ENCODE peak calls at places on chromosomes 12 and 14, in six cellular contexts. J, E, H, U, R and F are unnamed samples.

GRCh38 chr14:90396342-90397339 is at the start of gene CALM1:
- DNase-seq in J (peak), E (peak), H (peak), U (peak), R (peak), F (peak)

GRCh38 chr14:22264759-22265158 is 324.3 kb downstream of the DAD1 start:
- DNase-seq in J (no peak), E (no peak), H (no peak), U (no peak), R (no peak), F (no peak)

GRCh38 chr12:89752331-89752730 is 43.7 kb upstream of the ATP2B1 start:
- DNase-seq in J (no peak), E (no peak), H (no peak), U (no peak), R (no peak), F (no peak)

GRCh38 chr14:43532825-43533416 is 974.2 kb downstream of the FSCB start:
- DNase-seq in J (no peak), E (no peak), H (no peak), U (no peak), R (no peak), F (no peak)

GRCh38 chr12:121958521-121959240 is 40.3 kb downstream of the CFAP251 start:
- DNase-seq in J (no peak), E (no peak), H (no peak), U (no peak), R (no peak), F (no peak)

GRCh38 chr12:6963016-6963731 is 7.3 kb downstream of the PHB2 start:
- DNase-seq in J (no peak), E (no peak), H (no peak), U (no peak), R (no peak), F (no peak)

GRCh38 chr12:27334052-27334720 is 1.6 kb downstream of the BMAL2 start:
- DNase-seq in J (no peak), E (peak), H (no peak), U (no peak), R (no peak), F (no peak)

GRCh38 chr12:132117558-132117875 is 26.6 kb downstream of the DDX51 start:
- DNase-seq in J (peak), E (peak), H (no peak), U (no peak), R (peak), F (no peak)

GRCh38 chr12:98373019-98373554 is 142.3 kb upstream of the TMPO start:
- DNase-seq in J (peak), E (peak), H (no peak), U (peak), R (peak), F (peak)

GRCh38 chr12:131946757-131947156 is 3.0 kb upstream of the EP400 start:
- DNase-seq in J (no peak), E (no peak), H (no peak), U (no peak), R (no peak), F (no peak)

GRCh38 chr14:75968461-75968860 is 13.3 kb downstream of the TGFB3 start:
- DNase-seq in J (no peak), E (no peak), H (no peak), U (no peak), R (no peak), F (no peak)

GRCh38 chr12:47891356-47891755 is 13.4 kb downstream of the VDR start:
- DNase-seq in J (no peak), E (no peak), H (no peak), U (no peak), R (no peak), F (no peak)

GRCh38 chr12:109393437-109394345 is 46.0 kb downstream of the MYO1H start:
- DNase-seq in J (peak), E (peak), H (no peak), U (peak), R (peak), F (peak)

GRCh38 chr14:39102265-39102968 is 618 bp downstream of the SEC23A start:
- DNase-seq in J (peak), E (peak), H (no peak), U (peak), R (no peak), F (peak)

GRCh38 chr12:10362325-10362724 is 27.5 kb downstream of the KLRK1 start:
- DNase-seq in J (no peak), E (no peak), H (no peak), U (no peak), R (no peak), F (no peak)

GRCh38 chr12:121400332-121401139 is 618 bp downstream of the RNF34 start:
- DNase-seq in J (peak), E (peak), H (peak), U (peak), R (no peak), F (peak)

GRCh38 chr12:13008741-13009380 is 8.8 kb upstream of the HEBP1 start:
- DNase-seq in J (no peak), E (no peak), H (no peak), U (no peak), R (no peak), F (no peak)

GRCh38 chr12:132633398-132633797 is 14.8 kb downstream of the P2RX2 start:
- DNase-seq in J (no peak), E (no peak), H (no peak), U (no peak), R (no peak), F (no peak)

GRCh38 chr12:132045751-132046150 is 96.0 kb downstream of the EP400 start:
- DNase-seq in J (no peak), E (no peak), H (no peak), U (no peak), R (no peak), F (no peak)

GRCh38 chr12:30882706-30883105 is 43.8 kb upstream of the TSPAN11 start:
- DNase-seq in J (no peak), E (peak), H (no peak), U (no peak), R (no peak), F (peak)

GRCh38 chr12:119565404-119565803 is 28.2 kb upstream of the TMEM233 start:
- DNase-seq in J (no peak), E (no peak), H (no peak), U (no peak), R (no peak), F (no peak)

GRCh38 chr14:91350813-91351507 is 66.7 kb downstream of the CCDC88C start:
- DNase-seq in J (no peak), E (peak), H (peak), U (no peak), R (no peak), F (no peak)

GRCh38 chr12:57005980-57006808 is at the start of gene ZBTB39:
- DNase-seq in J (peak), E (peak), H (no peak), U (peak), R (peak), F (peak)

GRCh38 chr14:90491221-90491867 is 94.5 kb downstream of the CALM1 start:
- DNase-seq in J (no peak), E (no peak), H (no peak), U (no peak), R (no peak), F (peak)

GRCh38 chr14:66468778-66469367 is 17.3 kb upstream of the CCDC196 start:
- DNase-seq in J (peak), E (peak), H (no peak), U (no peak), R (no peak), F (no peak)

GRCh38 chr14:37150414-37150813 is 22.0 kb downstream of the SLC25A21 start:
- DNase-seq in J (peak), E (peak), H (no peak), U (peak), R (no peak), F (peak)

GRCh38 chr14:32762886-32763285 is 175.8 kb upstream of the NPAS3 start:
- DNase-seq in J (no peak), E (no peak), H (no peak), U (no peak), R (no peak), F (no peak)

GRCh38 chr14:73764406-73764805 is 50.2 kb upstream of the PNMA1 start:
- DNase-seq in J (no peak), E (no peak), H (no peak), U (no peak), R (no peak), F (no peak)
- TF ChIP-seq MYC in J (no peak), E (no peak), H (no peak), U (no peak), R (no peak), F (no peak)

DNA sequence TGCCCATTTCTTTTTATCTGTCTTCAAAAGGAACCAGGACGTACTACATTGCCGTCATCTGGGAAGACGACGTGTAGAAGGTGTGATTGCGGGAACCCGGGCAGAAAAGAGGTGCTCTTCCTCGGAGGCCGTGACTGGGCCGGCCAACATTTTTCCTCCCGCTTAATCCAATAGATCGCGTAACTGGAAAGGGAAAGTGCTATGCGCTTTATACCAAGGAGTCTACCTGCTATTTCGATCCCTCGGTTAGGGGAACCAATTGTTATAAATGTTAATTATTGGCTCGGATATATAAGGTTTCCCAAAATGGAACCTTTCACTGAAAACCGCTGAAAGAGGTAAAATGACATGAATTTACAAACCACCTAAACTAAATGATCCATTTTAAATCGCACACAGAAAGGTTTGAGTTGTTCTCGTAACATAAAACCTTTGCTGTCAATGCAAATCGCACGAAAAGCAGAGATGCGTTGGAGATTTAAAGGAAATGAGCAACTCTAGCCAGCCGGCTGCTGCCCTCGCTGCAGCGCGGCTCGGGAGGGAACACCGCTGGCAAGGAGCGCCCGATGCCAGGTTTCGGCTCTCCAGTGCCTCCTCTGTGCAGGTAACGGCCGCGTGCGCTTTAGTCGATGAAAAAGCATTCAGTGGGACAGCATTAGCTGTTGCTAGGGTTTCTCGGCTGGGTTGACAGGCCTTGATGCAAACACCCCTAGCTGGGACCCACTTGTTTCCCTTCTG is 2.8 kb upstream of the SIX1 start:
- DNase-seq in J (no peak), E (no peak), H (no peak), U (no peak), R (no peak), F (no peak)
- TF ChIP-seq MYC in J (no peak), E (no peak), H (no peak), U (no peak), R (no peak), F (no peak)

DNA sequence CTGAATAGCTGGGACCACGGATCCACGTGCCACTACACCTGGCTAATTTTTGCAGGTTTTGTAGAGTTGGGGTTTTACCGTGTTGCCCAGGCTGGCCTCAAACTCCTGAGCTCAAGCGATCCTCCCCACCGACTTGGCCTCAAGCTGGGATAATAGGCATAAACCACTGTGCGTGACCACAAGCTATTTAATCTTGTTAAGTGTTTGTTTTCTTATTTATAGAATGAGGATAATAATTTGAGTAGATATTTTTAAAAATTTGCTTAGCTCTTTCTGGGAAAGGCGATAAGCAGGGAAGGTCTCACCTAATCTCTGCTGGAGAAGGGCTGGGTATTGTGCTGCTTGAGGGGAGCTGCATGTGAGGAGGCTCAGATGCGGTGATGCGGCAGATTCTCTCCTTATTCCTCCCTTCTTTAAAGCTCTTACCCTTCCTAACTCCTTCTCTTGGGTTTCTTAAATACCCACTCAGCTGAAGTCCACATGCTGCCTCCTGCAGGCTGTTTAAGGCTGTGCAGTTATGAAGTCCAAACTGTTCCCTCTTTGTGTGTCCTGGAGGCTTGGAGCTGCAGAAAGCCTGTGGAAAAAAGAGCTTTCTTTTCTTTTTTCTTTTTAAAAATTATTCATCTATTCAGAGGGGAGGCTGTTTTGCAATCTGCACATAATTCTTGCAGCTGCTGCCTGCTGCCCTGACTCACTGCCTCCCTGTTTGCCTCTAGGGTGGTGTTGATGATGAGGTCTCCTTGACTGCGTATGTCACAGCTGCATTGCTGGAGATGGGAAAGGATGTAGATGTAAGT is 37.9 kb downstream of the A2ML1 start:
- DNase-seq in J (peak), E (peak), H (no peak), U (peak), R (peak), F (peak)
- TF ChIP-seq MYC in J (no peak), E (no peak), H (no peak), U (no peak), R (no peak), F (no peak)

GRCh38 chr14:51182166-51182565 is 57.9 kb upstream of the TMX1 start:
- DNase-seq in J (peak), E (no peak), H (no peak), U (no peak), R (no peak), F (peak)

GRCh38 chr14:51180577-51180976 is 59.5 kb upstream of the TMX1 start:
- DNase-seq in J (no peak), E (no peak), H (peak), U (no peak), R (no peak), F (no peak)

GRCh38 chr14:51173863-51174262 is 66.2 kb upstream of the TMX1 start:
- DNase-seq in J (no peak), E (no peak), H (no peak), U (no peak), R (no peak), F (no peak)

DNA sequence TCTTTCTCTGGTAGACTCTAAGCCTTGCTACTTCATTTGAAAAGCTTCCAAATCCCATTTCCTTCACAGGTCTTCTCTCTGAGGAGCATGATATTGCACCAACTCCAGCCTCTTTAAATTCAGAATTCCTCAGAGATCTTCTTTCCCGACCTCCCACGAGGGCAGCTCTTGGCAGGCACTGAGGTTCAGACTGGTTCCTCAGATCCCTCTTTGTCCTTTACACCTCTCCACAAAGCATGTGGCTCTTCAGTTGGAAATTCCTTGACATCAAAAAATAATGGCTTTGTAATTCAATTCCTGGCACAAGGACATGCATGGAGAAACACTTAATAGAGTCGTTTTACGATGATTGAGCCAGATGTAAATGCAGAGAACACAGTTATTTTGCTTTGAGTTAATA is 63.2 kb upstream of the TMX1 start:
- DNase-seq in J (no peak), E (no peak), H (no peak), U (no peak), R (no peak), F (no peak)
- TF ChIP-seq MYC in J (no peak), E (no peak), H (no peak), U (no peak), R (no peak), F (no peak)

DNA sequence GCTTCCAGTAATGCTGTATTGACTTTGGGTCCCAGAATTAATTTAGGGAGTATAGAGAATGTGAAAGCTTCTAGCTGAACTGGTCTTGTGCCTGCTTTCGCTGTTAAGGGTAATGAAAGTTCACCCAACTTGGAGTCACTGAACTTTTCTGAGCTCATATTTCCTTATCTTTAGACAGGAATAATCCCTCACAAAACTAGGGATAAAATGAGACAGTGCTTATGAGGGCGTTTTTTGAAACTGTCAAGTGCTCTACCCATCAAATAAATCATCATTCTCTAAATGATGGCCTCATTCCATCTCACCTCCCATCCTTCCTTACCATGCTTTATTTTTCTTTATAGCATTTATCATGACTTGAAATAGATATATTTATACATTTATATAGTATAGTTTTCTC is 74.7 kb downstream of the RFX4 start:
- DNase-seq in J (no peak), E (no peak), H (no peak), U (no peak), R (no peak), F (no peak)
- TF ChIP-seq MYC in J (no peak), E (no peak), H (no peak), U (no peak), R (no peak), F (no peak)

GRCh38 chr14:74392616-74393570 is 33.1 kb downstream of the SYNDIG1L start:
- DNase-seq in J (no peak), E (no peak), H (no peak), U (no peak), R (no peak), F (no peak)
- TF ChIP-seq MYC in J (no peak), E (no peak), H (no peak), U (no peak), R (no peak), F (no peak)

GRCh38 chr12:3933819-3934192 is 60.6 kb upstream of the PARP11 start:
- DNase-seq in J (no peak), E (no peak), H (no peak), U (no peak), R (no peak), F (no peak)

GRCh38 chr12:3938042-3938544 is 64.9 kb upstream of the PARP11 start:
- DNase-seq in J (no peak), E (no peak), H (no peak), U (no peak), R (no peak), F (no peak)

GRCh38 chr12:3931721-3932120 is 58.5 kb upstream of the PARP11 start:
- DNase-seq in J (no peak), E (no peak), H (no peak), U (no peak), R (no peak), F (no peak)

GRCh38 chr12:3933074-3933818 is 60.0 kb upstream of the PARP11 start:
- DNase-seq in J (no peak), E (no peak), H (no peak), U (no peak), R (no peak), F (no peak)

GRCh38 chr12:3935078-3935477 is 61.9 kb upstream of the PARP11 start:
- DNase-seq in J (no peak), E (no peak), H (no peak), U (no peak), R (no peak), F (no peak)
- TF ChIP-seq MYC in J (no peak), E (no peak), H (no peak), U (no peak), R (no peak), F (no peak)

GRCh38 chr12:67243260-67243659 is 25.9 kb upstream of the CAND1 start:
- DNase-seq in J (no peak), E (no peak), H (no peak), U (no peak), R (no peak), F (no peak)

GRCh38 chr12:67237231-67237630 is 31.9 kb upstream of the CAND1 start:
- DNase-seq in J (no peak), E (no peak), H (no peak), U (peak), R (no peak), F (no peak)

GRCh38 chr12:67241482-67241881 is 27.7 kb upstream of the CAND1 start:
- DNase-seq in J (no peak), E (no peak), H (no peak), U (no peak), R (no peak), F (no peak)

DNA sequence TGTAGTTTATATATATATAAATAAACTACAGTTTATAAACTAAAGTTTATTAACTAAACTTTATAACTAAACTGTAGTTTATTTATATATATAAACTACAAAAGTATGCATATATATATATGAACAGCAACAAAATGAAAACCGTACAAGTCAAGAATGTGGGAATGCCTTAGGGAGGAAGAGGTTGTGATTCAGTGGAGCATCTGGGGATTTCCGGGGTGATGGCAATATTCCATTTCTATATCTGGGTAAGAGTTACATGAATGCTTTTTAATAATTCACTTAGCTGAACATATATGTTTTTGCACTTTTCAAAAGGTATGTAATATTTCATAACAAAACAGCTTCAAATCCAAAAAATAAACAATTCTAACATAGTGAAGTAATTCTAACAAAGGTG is 30.1 kb upstream of the CAND1 start:
- DNase-seq in J (peak), E (no peak), H (no peak), U (no peak), R (no peak), F (no peak)
- TF ChIP-seq MYC in J (no peak), E (no peak), H (no peak), U (no peak), R (no peak), F (no peak)